ENCODE peak calls at places on chromosomes 13 and 19, in five cellular contexts. One of them, this sample, is unnamed.

GRCh38 chr13:57527114-57527770 is 104.3 kb upstream of the PCDH17 start:
- DNase-seq in NCI-H1417: no peak
- DNase-seq in mammary epithelial cell: no peak
- DNase-seq in OCI-M1: peak; percentile 30
- DNase-seq in RPMI7951: no peak
- DNase-seq in this sample: peak; percentile 23

GRCh38 chr13:85313761-85314503 is 485.3 kb downstream of the SLITRK6 start:
- DNase-seq in NCI-H1417: peak; percentile 47
- DNase-seq in mammary epithelial cell: peak; percentile 64
- DNase-seq in OCI-M1: peak; percentile 44
- DNase-seq in RPMI7951: peak; percentile 79
- DNase-seq in this sample: peak; percentile 29

GRCh38 chr13:103224804-103225203 is 158.6 kb upstream of the SLC10A2 start:
- DNase-seq in NCI-H1417: no peak
- DNase-seq in OCI-M1: no peak
- DNase-seq in mammary epithelial cell: no peak
- DNase-seq in RPMI7951: no peak
- DNase-seq in this sample: no peak

GRCh38 chr19:36605839-36606478 is 846 bp downstream of the ZNF382 start:
- DNase-seq in mammary epithelial cell: peak; percentile 23
- DNase-seq in OCI-M1: peak; percentile 80
- DNase-seq in RPMI7951: peak; percentile 19
- DNase-seq in NCI-H1417: no peak
- DNase-seq in this sample: peak; percentile 12

GRCh38 chr19:54383330-54383729 is 18.6 kb upstream of the LAIR1 start:
- DNase-seq in NCI-H1417: no peak
- DNase-seq in mammary epithelial cell: no peak
- DNase-seq in RPMI7951: no peak
- DNase-seq in OCI-M1: no peak
- DNase-seq in this sample: no peak

GRCh38 chr19:29528946-29529645 is 3.3 kb downstream of the VSTM2B start:
- DNase-seq in mammary epithelial cell: peak; percentile 2
- DNase-seq in NCI-H1417: no peak
- DNase-seq in RPMI7951: no peak
- DNase-seq in OCI-M1: no peak
- DNase-seq in this sample: no peak

GRCh38 chr19:46990998-46991676 is 28.5 kb upstream of the NPAS1 start:
- DNase-seq in RPMI7951: peak; percentile 87
- DNase-seq in NCI-H1417: peak; percentile 82
- DNase-seq in OCI-M1: peak; percentile 76
- DNase-seq in mammary epithelial cell: peak; percentile 60
- DNase-seq in this sample: peak; percentile 69

GRCh38 chr13:75724742-75725504 is 88.8 kb downstream of the LMO7 start:
- DNase-seq in mammary epithelial cell: peak; percentile 45
- DNase-seq in OCI-M1: no peak
- DNase-seq in RPMI7951: no peak
- DNase-seq in NCI-H1417: peak; percentile 96
- DNase-seq in this sample: no peak

GRCh38 chr13:63843766-63844699 is 2428.4 kb upstream of the PCDH20 start:
- DNase-seq in NCI-H1417: no peak
- DNase-seq in RPMI7951: no peak
- DNase-seq in mammary epithelial cell: no peak
- DNase-seq in OCI-M1: no peak
- DNase-seq in this sample: no peak